ENCODE peak calls at places on chromosome 15, in five cellular contexts. One of them, this sample, is unnamed.

GRCh38 chr15:68578175-68578959 is 426 bp upstream of the CORO2B start:
- DNase-seq in astrocyte of the cerebellum: no peak
- DNase-seq in HuH-7.5: peak; percentile 46
- DNase-seq in CD4-positive, CD25-positive, alpha-beta regulatory T cell: no peak
- DNase-seq in fibroblast of lung: peak; percentile 69
- DNase-seq in this sample: no peak

GRCh38 chr15:85094685-85095084 is 113.0 kb downstream of the PDE8A start:
- DNase-seq in HuH-7.5: no peak
- DNase-seq in astrocyte of the cerebellum: peak; percentile 8
- DNase-seq in CD4-positive, CD25-positive, alpha-beta regulatory T cell: no peak
- DNase-seq in fibroblast of lung: peak; percentile 74
- DNase-seq in this sample: no peak

GRCh38 chr15:39393575-39394335 is 187.1 kb upstream of the THBS1 start:
- DNase-seq in fibroblast of lung: no peak
- DNase-seq in HuH-7.5: no peak
- DNase-seq in CD4-positive, CD25-positive, alpha-beta regulatory T cell: no peak
- DNase-seq in astrocyte of the cerebellum: no peak
- DNase-seq in this sample: peak; percentile 42

GRCh38 chr15:42118650-42119531 is 24.5 kb upstream of the PLA2G4D start:
- DNase-seq in fibroblast of lung: no peak
- DNase-seq in CD4-positive, CD25-positive, alpha-beta regulatory T cell: no peak
- DNase-seq in HuH-7.5: no peak
- DNase-seq in astrocyte of the cerebellum: no peak
- DNase-seq in this sample: no peak

GRCh38 chr15:66981746-66982145 is 83.7 kb upstream of the SMAD3 start:
- DNase-seq in CD4-positive, CD25-positive, alpha-beta regulatory T cell: no peak
- DNase-seq in astrocyte of the cerebellum: no peak
- DNase-seq in fibroblast of lung: no peak
- DNase-seq in HuH-7.5: no peak
- DNase-seq in this sample: no peak

GRCh38 chr15:58477228-58477627 is 45.4 kb downstream of the LIPC start:
- DNase-seq in fibroblast of lung: no peak
- DNase-seq in astrocyte of the cerebellum: no peak
- DNase-seq in CD4-positive, CD25-positive, alpha-beta regulatory T cell: no peak
- DNase-seq in HuH-7.5: no peak
- DNase-seq in this sample: no peak

GRCh38 chr15:52678468-52679231 is 538 bp downstream of the ATOSA start:
- DNase-seq in CD4-positive, CD25-positive, alpha-beta regulatory T cell: peak; percentile 67
- DNase-seq in astrocyte of the cerebellum: no peak
- DNase-seq in HuH-7.5: peak; percentile 31
- DNase-seq in fibroblast of lung: peak; percentile 71
- DNase-seq in this sample: peak; percentile 80

GRCh38 chr15:90221251-90221900 is 12.4 kb downstream of the CIB1 start:
- DNase-seq in fibroblast of lung: peak; percentile 77
- DNase-seq in astrocyte of the cerebellum: peak; percentile 57
- DNase-seq in HuH-7.5: peak; percentile 97
- DNase-seq in CD4-positive, CD25-positive, alpha-beta regulatory T cell: no peak
- DNase-seq in this sample: peak; percentile 74

GRCh38 chr15:94584833-94585244 is 353.5 kb downstream of the MCTP2 start:
- DNase-seq in CD4-positive, CD25-positive, alpha-beta regulatory T cell: no peak
- DNase-seq in fibroblast of lung: peak; percentile 39
- DNase-seq in astrocyte of the cerebellum: no peak
- DNase-seq in HuH-7.5: no peak
- DNase-seq in this sample: no peak

GRCh38 chr15:51864408-51865056 is 35.1 kb downstream of the TMOD3 start:
- DNase-seq in HuH-7.5: no peak
- DNase-seq in CD4-positive, CD25-positive, alpha-beta regulatory T cell: no peak
- DNase-seq in astrocyte of the cerebellum: no peak
- DNase-seq in fibroblast of lung: peak; percentile 56
- DNase-seq in this sample: no peak

GRCh38 chr15:98292442-98293240 is 332.1 kb downstream of the ARRDC4 start:
- DNase-seq in CD4-positive, CD25-positive, alpha-beta regulatory T cell: no peak
- DNase-seq in astrocyte of the cerebellum: no peak
- DNase-seq in HuH-7.5: peak; percentile 73
- DNase-seq in fibroblast of lung: no peak
- DNase-seq in this sample: peak; percentile 61

GRCh38 chr15:101045835-101046691 is 126.9 kb downstream of the LRRK1 start:
- DNase-seq in fibroblast of lung: no peak
- DNase-seq in CD4-positive, CD25-positive, alpha-beta regulatory T cell: no peak
- DNase-seq in HuH-7.5: no peak
- DNase-seq in astrocyte of the cerebellum: no peak
- DNase-seq in this sample: no peak

GRCh38 chr15:99564221-99565030 is 1.4 kb upstream of the MEF2A start:
- DNase-seq in fibroblast of lung: peak; percentile 78
- DNase-seq in astrocyte of the cerebellum: peak; percentile 81
- DNase-seq in CD4-positive, CD25-positive, alpha-beta regulatory T cell: no peak
- DNase-seq in HuH-7.5: no peak
- DNase-seq in this sample: no peak

GRCh38 chr15:35723120-35723707 is 177.2 kb upstream of the DPH6 start:
- DNase-seq in fibroblast of lung: peak; percentile 58
- DNase-seq in HuH-7.5: no peak
- DNase-seq in astrocyte of the cerebellum: no peak
- DNase-seq in CD4-positive, CD25-positive, alpha-beta regulatory T cell: no peak
- DNase-seq in this sample: no peak

GRCh38 chr15:74631408-74631807 is 15.8 kb downstream of the CLK3 start:
- DNase-seq in fibroblast of lung: no peak
- DNase-seq in HuH-7.5: no peak
- DNase-seq in CD4-positive, CD25-positive, alpha-beta regulatory T cell: no peak
- DNase-seq in astrocyte of the cerebellum: no peak
- DNase-seq in this sample: no peak

GRCh38 chr15:67146214-67146613 is 80.8 kb downstream of the SMAD3 start:
- DNase-seq in CD4-positive, CD25-positive, alpha-beta regulatory T cell: no peak
- DNase-seq in HuH-7.5: no peak
- DNase-seq in fibroblast of lung: peak; percentile 92
- DNase-seq in astrocyte of the cerebellum: peak; percentile 80
- DNase-seq in this sample: no peak

GRCh38 chr15:82798104-82798503 is 7.8 kb downstream of the FSD2 start:
- DNase-seq in CD4-positive, CD25-positive, alpha-beta regulatory T cell: no peak
- DNase-seq in astrocyte of the cerebellum: no peak
- DNase-seq in HuH-7.5: no peak
- DNase-seq in fibroblast of lung: no peak
- DNase-seq in this sample: no peak

This sample was measured in Caco-2.